ENCODE peak calls at places on chromosome 19, in eight cellular contexts. T is lower leg skin; E is NCI-H345; R is GM12891; A is fibroblast of mammary gland; V is stimulated activated naive CD8-positive, alpha-beta T cell treated with anti-CD3 and anti-CD28 coated beads, Interleukin-15, Interleukin-2, amounts not matched to agents 100 U/mL and 50 U/mL, for 24 hours; B is activated T-cell treated with anti-CD3 and anti-CD28 coated beads, Interleukin-2, amount 50 U/mL, for 4 hours; X is H7. Z is an unnamed sample.

GRCh38 chr19:2239771-2240770 is 3.4 kb downstream of the SF3A2 start:
- DNase-seq in T (no peak), E (no peak), R (no peak), A (peak), V (no peak), B (no peak), X (no peak), Z (no peak)

GRCh38 chr19:45253396-45254027 is 2.4 kb downstream of the MARK4 start:
- DNase-seq in T (no peak), E (no peak), R (no peak), A (peak), V (peak), B (no peak), X (no peak), Z (peak)

GRCh38 chr19:33064117-33064777 is 441 bp downstream of the RHPN2 start:
- DNase-seq in T (no peak), E (peak), R (peak), A (no peak), V (peak), B (peak), X (peak), Z (peak)

GRCh38 chr19:57803594-57804325 is 11.0 kb downstream of the ZNF552 start:
- DNase-seq in T (no peak), E (no peak), R (no peak), A (peak), V (peak), B (no peak), X (peak), Z (peak)

GRCh38 chr19:7346488-7346971 is 2.2 kb upstream of the ARHGEF18 start:
- DNase-seq in T (no peak), E (no peak), R (no peak), A (no peak), V (no peak), B (no peak), X (no peak), Z (no peak)

GRCh38 chr19:38850976-38851621 is 1.3 kb upstream of the HNRNPL start:
- DNase-seq in T (no peak), E (no peak), R (no peak), A (no peak), V (peak), B (peak), X (peak), Z (peak)

GRCh38 chr19:28586501-28586900 is 626.5 kb downstream of the UQCRFS1 start:
- DNase-seq in T (no peak), E (peak), R (no peak), A (no peak), V (no peak), B (no peak), X (no peak), Z (no peak)

GRCh38 chr19:2332341-2333026 is 4.0 kb downstream of the SPPL2B start:
- DNase-seq in T (no peak), E (peak), R (peak), A (no peak), V (peak), B (no peak), X (no peak), Z (no peak)

GRCh38 chr19:5926641-5927438 is 12.8 kb downstream of the CAPS start:
- DNase-seq in T (peak), E (no peak), R (no peak), A (peak), V (no peak), B (no peak), X (no peak), Z (peak)

GRCh38 chr19:7257148-7258041 is 36.8 kb downstream of the INSR start:
- DNase-seq in T (peak), E (no peak), R (no peak), A (peak), V (no peak), B (no peak), X (no peak), Z (no peak)

GRCh38 chr19:6800991-6801396 is 28.5 kb downstream of the VAV1 start:
- DNase-seq in T (no peak), E (no peak), R (no peak), A (peak), V (no peak), B (no peak), X (no peak), Z (peak)

GRCh38 chr19:28468701-28469459 is 744.1 kb downstream of the UQCRFS1 start:
- DNase-seq in T (no peak), E (peak), R (no peak), A (peak), V (peak), B (no peak), X (peak), Z (peak)

GRCh38 chr19:55447421-55448174 is 4.5 kb upstream of the SHISA7 start:
- DNase-seq in T (peak), E (peak), R (no peak), A (peak), V (no peak), B (no peak), X (peak), Z (peak)

GRCh38 chr19:33400856-33401682 is 27.6 kb downstream of the CEBPG start:
- DNase-seq in T (no peak), E (no peak), R (peak), A (no peak), V (no peak), B (no peak), X (peak), Z (peak)

GRCh38 chr19:5436948-5437306 is 18.3 kb upstream of the ZNRF4 start:
- DNase-seq in T (no peak), E (no peak), R (no peak), A (no peak), V (no peak), B (no peak), X (no peak), Z (no peak)

GRCh38 chr19:6066661-6067646 is 43.3 kb downstream of the RFX2 start:
- DNase-seq in T (peak), E (peak), R (no peak), A (peak), V (no peak), B (no peak), X (peak), Z (peak)

GRCh38 chr19:13633109-13633508 is 126.8 kb upstream of the CACNA1A start:
- DNase-seq in T (no peak), E (peak), R (no peak), A (peak), V (no peak), B (no peak), X (peak), Z (peak)

GRCh38 chr19:30479231-30479630 is 107.0 kb downstream of the ZNF536 start:
- DNase-seq in T (no peak), E (no peak), R (no peak), A (no peak), V (no peak), B (no peak), X (no peak), Z (no peak)

GRCh38 chr19:35153701-35154534 is 617 bp upstream of the FXYD5 start:
- DNase-seq in T (no peak), E (peak), R (peak), A (no peak), V (peak), B (peak), X (peak), Z (peak)

GRCh38 chr19:37893845-37894575 is 12.4 kb downstream of the WDR87 start:
- DNase-seq in T (no peak), E (no peak), R (no peak), A (no peak), V (no peak), B (no peak), X (no peak), Z (no peak)

GRCh38 chr19:10007811-10008211 is 2.5 kb downstream of the COL5A3 start:
- DNase-seq in T (no peak), E (no peak), R (no peak), A (peak), V (no peak), B (no peak), X (peak), Z (peak)

GRCh38 chr19:6084821-6085220 is 25.5 kb downstream of the RFX2 start:
- DNase-seq in T (no peak), E (no peak), R (no peak), A (no peak), V (no peak), B (no peak), X (no peak), Z (no peak)

GRCh38 chr19:1082165-1082927 is 12.8 kb downstream of the POLR2E start:
- DNase-seq in T (peak), E (peak), R (peak), A (no peak), V (peak), B (peak), X (peak), Z (peak)

GRCh38 chr19:16325671-16326400 is 1.2 kb downstream of the KLF2 start:
- DNase-seq in T (no peak), E (peak), R (no peak), A (no peak), V (peak), B (peak), X (peak), Z (peak)

GRCh38 chr19:38721977-38722773 is 22.1 kb downstream of the CAPN12 start:
- DNase-seq in T (no peak), E (no peak), R (no peak), A (no peak), V (no peak), B (no peak), X (no peak), Z (no peak)

GRCh38 chr19:43700368-43701015 is 15.4 kb upstream of the IRGC start:
- DNase-seq in T (peak), E (no peak), R (no peak), A (peak), V (peak), B (no peak), X (no peak), Z (peak)

GRCh38 chr19:18147396-18147795 is 5.6 kb upstream of the PIK3R2 start:
- DNase-seq in T (no peak), E (no peak), R (no peak), A (no peak), V (no peak), B (no peak), X (no peak), Z (no peak)

GRCh38 chr19:10471909-10472308 is 31.2 kb downstream of the KEAP1 start:
- DNase-seq in T (no peak), E (peak), R (no peak), A (peak), V (no peak), B (no peak), X (no peak), Z (peak)

GRCh38 chr19:15288146-15288963 is 44.0 kb downstream of the BRD4 start:
- DNase-seq in T (no peak), E (peak), R (no peak), A (peak), V (no peak), B (no peak), X (no peak), Z (no peak)

GRCh38 chr19:32863841-32864240 is 5.7 kb downstream of the SLC7A9 start:
- DNase-seq in T (no peak), E (no peak), R (no peak), A (no peak), V (no peak), B (no peak), X (peak), Z (peak)

GRCh38 chr19:22945560-22945959 is 57.4 kb downstream of the ZNF728 start:
- DNase-seq in T (no peak), E (no peak), R (no peak), A (peak), V (peak), B (no peak), X (no peak), Z (no peak)

GRCh38 chr19:19468424-19469050 is 46.8 kb downstream of the TSSK6 start:
- DNase-seq in T (no peak), E (no peak), R (no peak), A (peak), V (no peak), B (no peak), X (no peak), Z (no peak)

GRCh38 chr19:9819590-9819898 is 665 bp upstream of the FBXL12 start:
- DNase-seq in T (no peak), E (no peak), R (no peak), A (no peak), V (no peak), B (no peak), X (no peak), Z (no peak)

GRCh38 chr19:55440411-55441105 is 2.5 kb downstream of the SHISA7 start:
- DNase-seq in T (no peak), E (peak), R (no peak), A (no peak), V (peak), B (no peak), X (peak), Z (peak)

Z was measured in osteoblast.